ENCODE peak calls at places on chromosomes 7 and 10, in four cellular contexts. One of them, this sample, is unnamed.
A peak's percentile ranks its signal among the peaks of the same experiment; 100 is the strongest.

GRCh38 chr10:88981435-88981834 is 9.2 kb upstream of the FAS start:
- DNase-seq in GM12878: no peak
- DNase-seq in HepG2: no peak
- DNase-seq in K562: no peak
- DNase-seq in this sample: no peak

GRCh38 chr10:8369666-8370065 is 315.2 kb downstream of the GATA3 start:
- DNase-seq in GM12878: peak; percentile 30
- DNase-seq in HepG2: no peak
- DNase-seq in K562: no peak
- DNase-seq in this sample: no peak

GRCh38 chr10:60495357-60495756 is 105.7 kb upstream of the ANK3 start:
- DNase-seq in GM12878: no peak
- DNase-seq in HepG2: no peak
- DNase-seq in K562: no peak
- DNase-seq in this sample: no peak

GRCh38 chr7:150973571-150974451 is 4.3 kb downstream of the KCNH2 start:
- DNase-seq in GM12878: no peak
- DNase-seq in HepG2: no peak
- DNase-seq in K562: peak; percentile 23
- DNase-seq in this sample: no peak

GRCh38 chr10:24382979-24383663 is 174.2 kb downstream of the KIAA1217 start:
- DNase-seq in GM12878: no peak
- DNase-seq in HepG2: peak; percentile 3
- DNase-seq in K562: no peak
- DNase-seq in this sample: no peak

GRCh38 chr7:40008218-40008815 is 58.3 kb downstream of the CDK13 start:
- DNase-seq in GM12878: no peak
- DNase-seq in HepG2: no peak
- DNase-seq in K562: no peak
- DNase-seq in this sample: no peak

GRCh38 chr7:76515999-76516443 is 5.7 kb downstream of the UPK3B start:
- DNase-seq in GM12878: no peak
- DNase-seq in HepG2: peak; percentile 47
- DNase-seq in K562: peak; percentile 87
- DNase-seq in this sample: no peak

GRCh38 chr10:95416973-95417372 is 126.2 kb upstream of the PDLIM1 start:
- DNase-seq in GM12878: no peak
- DNase-seq in HepG2: no peak
- DNase-seq in K562: no peak
- DNase-seq in this sample: no peak

GRCh38 chr10:102262744-102263370 is 17.5 kb downstream of the GBF1 start:
- DNase-seq in GM12878: no peak
- DNase-seq in HepG2: no peak
- DNase-seq in K562: no peak
- DNase-seq in this sample: no peak

GRCh38 chr7:50085344-50085743 is 7.7 kb downstream of the ZPBP start:
- DNase-seq in GM12878: no peak
- DNase-seq in HepG2: no peak
- DNase-seq in K562: no peak
- DNase-seq in this sample: no peak

GRCh38 chr7:64498270-64498669 is 64.6 kb downstream of the ZNF680 start:
- DNase-seq in GM12878: no peak
- DNase-seq in HepG2: no peak
- DNase-seq in K562: no peak
- DNase-seq in this sample: no peak

GRCh38 chr10:29865700-29866355 is 193.6 kb downstream of the JCAD start:
- DNase-seq in GM12878: no peak
- DNase-seq in HepG2: no peak
- DNase-seq in K562: no peak
- DNase-seq in this sample: no peak

GRCh38 chr10:97689637-97690036 is 2.6 kb upstream of the AVPI1 start:
- DNase-seq in GM12878: no peak
- DNase-seq in HepG2: no peak
- DNase-seq in K562: no peak
- DNase-seq in this sample: no peak

GRCh38 chr7:51009716-51010496 is 227.2 kb upstream of the GRB10 start:
- DNase-seq in GM12878: no peak
- DNase-seq in HepG2: peak; percentile 5
- DNase-seq in K562: no peak
- DNase-seq in this sample: no peak

GRCh38 chr7:148588891-148589215 is 1.7 kb upstream of the C7orf33 start:
- DNase-seq in GM12878: no peak
- DNase-seq in HepG2: no peak
- DNase-seq in K562: no peak
- DNase-seq in this sample: no peak

GRCh38 chr10:75658036-75658435 is 226.6 kb downstream of the LRMDA start:
- DNase-seq in GM12878: no peak
- DNase-seq in HepG2: no peak
- DNase-seq in K562: no peak
- DNase-seq in this sample: no peak

DNA sequence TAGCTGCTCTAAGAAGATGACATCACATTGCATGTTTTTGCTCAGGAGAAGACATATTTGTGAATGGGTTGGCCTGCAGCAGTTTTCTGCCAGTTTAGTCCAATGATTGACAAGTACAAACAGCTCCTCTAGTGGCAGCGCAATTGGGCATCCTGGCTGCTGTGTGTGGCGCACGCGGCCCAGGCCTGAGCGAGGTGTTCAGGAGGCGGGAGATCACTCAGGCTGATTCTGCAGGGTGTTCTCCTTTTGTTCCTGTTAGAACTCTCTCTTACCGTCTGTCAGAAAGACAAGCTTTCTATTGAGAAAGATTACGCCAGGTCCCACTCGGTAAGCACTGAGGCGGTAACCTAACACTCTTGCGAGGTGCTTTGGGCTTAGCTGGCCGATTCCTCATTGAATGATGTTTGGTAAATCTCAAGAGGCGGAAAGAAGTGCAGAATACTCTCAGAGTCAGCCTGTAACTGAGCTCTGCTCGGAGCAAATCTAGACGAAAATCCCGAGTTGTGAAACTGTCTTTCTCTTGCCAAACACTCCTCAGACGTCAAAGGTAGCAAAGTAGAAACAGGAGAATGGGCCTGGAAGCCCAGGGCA is 219.2 kb upstream of the BMPER start:
- DNase-seq in GM12878: no peak
- DNase-seq in HepG2: no peak
- DNase-seq in K562: no peak
- DNase-seq in this sample: no peak
- TF ChIP-seq BRCA1 in GM12878: no peak
- TF ChIP-seq BRCA1 in HepG2: no peak
- TF ChIP-seq BRCA1 in K562: no peak
- TF ChIP-seq BRCA1 in this sample: no peak

GRCh38 chr10:119025336-119025735 is 4.2 kb upstream of the NANOS1 start:
- DNase-seq in GM12878: no peak
- DNase-seq in HepG2: peak; percentile 40
- DNase-seq in K562: no peak
- DNase-seq in this sample: no peak

GRCh38 chr10:119024882-119025281 is 4.6 kb upstream of the NANOS1 start:
- DNase-seq in GM12878: no peak
- DNase-seq in HepG2: no peak
- DNase-seq in K562: no peak
- DNase-seq in this sample: no peak

GRCh38 chr10:119028900-119029612 is 458 bp upstream of the NANOS1 start:
- DNase-seq in GM12878: peak; percentile 35
- DNase-seq in HepG2: peak; percentile 84
- DNase-seq in K562: peak; percentile 97
- DNase-seq in this sample: peak; percentile 88

GRCh38 chr10:119025776-119026175 is 3.7 kb upstream of the NANOS1 start:
- DNase-seq in GM12878: no peak
- DNase-seq in HepG2: no peak
- DNase-seq in K562: no peak
- DNase-seq in this sample: no peak

DNA sequence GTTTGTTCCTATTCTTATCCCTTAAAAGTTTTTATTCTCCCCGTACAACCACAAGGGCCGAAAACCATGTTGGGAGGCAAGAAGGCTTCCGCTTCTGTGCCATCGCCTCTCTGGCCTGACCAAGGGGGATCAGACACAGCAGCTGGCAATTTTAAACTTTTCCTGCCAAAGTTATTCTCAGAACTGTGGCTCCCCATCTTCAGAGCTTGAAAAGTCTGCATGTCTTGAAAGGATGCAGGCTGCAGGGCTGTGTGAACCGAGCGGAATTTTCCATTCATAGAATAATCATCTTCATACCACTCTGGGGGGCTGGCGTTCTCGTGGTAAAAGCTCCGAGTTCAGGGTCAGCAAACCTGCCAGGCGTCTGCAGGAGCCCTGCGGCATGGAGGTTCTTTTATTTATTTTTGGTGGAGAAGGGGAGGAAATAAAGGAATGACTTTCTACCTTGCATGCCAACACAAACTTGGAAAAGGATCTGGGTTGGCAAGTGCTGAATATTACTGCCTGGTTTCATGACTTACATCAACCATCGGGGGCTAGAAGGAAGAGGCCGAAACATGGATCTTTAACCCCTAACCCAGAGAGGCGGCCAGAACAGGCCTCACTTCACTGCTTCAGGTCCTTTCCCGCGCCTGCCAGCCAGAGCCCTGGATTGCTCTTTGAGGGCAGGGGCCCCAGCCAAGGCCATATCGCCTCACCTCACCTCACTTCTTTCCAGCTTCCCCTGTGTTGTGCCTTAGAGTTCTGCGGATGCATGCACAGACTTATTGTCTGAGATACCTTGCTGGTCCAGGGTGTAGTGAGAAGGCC is 3.0 kb upstream of the NANOS1 start:
- DNase-seq in GM12878: no peak
- DNase-seq in HepG2: no peak
- DNase-seq in K562: no peak
- DNase-seq in this sample: no peak
- TF ChIP-seq BRCA1 in GM12878: no peak
- TF ChIP-seq BRCA1 in HepG2: no peak
- TF ChIP-seq BRCA1 in K562: no peak
- TF ChIP-seq BRCA1 in this sample: no peak

DNA sequence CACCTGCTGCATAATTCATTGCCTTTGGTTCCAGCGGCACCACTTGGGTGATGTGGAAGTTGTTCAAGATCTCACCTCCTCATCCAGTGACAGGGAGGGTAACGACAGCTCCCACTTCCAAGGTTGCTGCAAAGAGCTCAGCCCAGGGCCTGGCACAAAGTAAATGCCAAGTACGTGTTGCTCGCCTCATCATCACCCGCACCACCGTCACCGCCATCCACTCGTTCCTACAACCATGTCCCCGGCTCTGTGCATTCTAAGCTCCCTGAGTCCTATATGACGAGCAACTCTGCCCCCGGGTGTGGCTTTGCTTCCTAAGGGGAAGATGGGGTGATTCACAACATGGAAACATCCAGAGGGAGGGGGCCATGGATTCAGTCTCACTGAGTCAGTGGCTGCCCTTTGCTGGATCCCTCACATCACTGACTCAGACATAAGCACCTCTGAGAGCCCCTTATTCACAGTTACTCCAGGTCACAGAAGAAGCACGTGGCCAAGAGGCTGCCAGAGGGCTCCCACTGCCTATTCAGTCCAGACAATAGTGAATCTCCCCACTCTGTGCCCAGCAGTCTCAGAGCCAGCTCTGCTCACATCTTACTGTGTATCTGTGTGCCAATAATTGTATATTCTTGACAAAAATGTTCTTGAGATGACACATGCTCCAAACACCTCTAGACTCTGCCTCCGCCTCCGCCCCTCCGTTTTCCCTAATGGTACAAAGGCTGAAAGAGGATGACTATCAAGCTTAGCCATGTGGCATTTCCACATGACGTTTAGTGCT is 159.1 kb downstream of the GFRA1 start:
- DNase-seq in GM12878: no peak
- DNase-seq in HepG2: no peak
- DNase-seq in K562: no peak
- DNase-seq in this sample: peak; percentile 30
- TF ChIP-seq BRCA1 in GM12878: no peak
- TF ChIP-seq BRCA1 in HepG2: no peak
- TF ChIP-seq BRCA1 in K562: no peak
- TF ChIP-seq BRCA1 in this sample: no peak

GRCh38 chr10:114867365-114867764 is 45.8 kb downstream of the FHIP2A start:
- DNase-seq in GM12878: no peak
- DNase-seq in HepG2: no peak
- DNase-seq in K562: no peak
- DNase-seq in this sample: no peak

GRCh38 chr10:114874827-114875541 is 53.4 kb downstream of the FHIP2A start:
- DNase-seq in GM12878: no peak
- DNase-seq in HepG2: peak; percentile 19
- DNase-seq in K562: no peak
- DNase-seq in this sample: peak; percentile 71

GRCh38 chr10:114868801-114869200 is 47.2 kb downstream of the FHIP2A start:
- DNase-seq in GM12878: no peak
- DNase-seq in HepG2: no peak
- DNase-seq in K562: no peak
- DNase-seq in this sample: no peak

GRCh38 chr10:114872519-114873087 is 51.0 kb downstream of the FHIP2A start:
- DNase-seq in GM12878: no peak
- DNase-seq in HepG2: no peak
- DNase-seq in K562: no peak
- DNase-seq in this sample: no peak

DNA sequence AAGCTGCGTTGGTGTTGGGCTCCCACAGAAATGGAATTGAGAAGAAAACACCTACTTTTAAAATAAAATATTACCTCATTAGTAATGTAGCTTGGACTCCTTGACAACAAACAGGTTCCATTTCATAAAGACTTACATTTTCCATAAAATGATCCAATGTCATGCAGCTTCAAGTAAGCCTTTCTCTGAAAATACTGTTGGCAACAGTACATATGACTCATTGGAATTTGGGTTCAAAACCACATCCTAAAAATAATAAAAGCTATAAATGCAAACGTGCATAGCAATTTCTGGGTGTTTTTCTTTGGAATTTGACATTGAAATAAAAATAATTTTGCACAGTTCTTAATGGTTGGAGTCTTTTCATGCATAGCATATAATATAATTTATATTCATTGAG is 47.9 kb downstream of the FHIP2A start:
- DNase-seq in GM12878: no peak
- DNase-seq in HepG2: no peak
- DNase-seq in K562: no peak
- DNase-seq in this sample: no peak
- TF ChIP-seq BRCA1 in GM12878: no peak
- TF ChIP-seq BRCA1 in HepG2: no peak
- TF ChIP-seq BRCA1 in K562: no peak
- TF ChIP-seq BRCA1 in this sample: no peak